ENCODE peak calls at places on chromosomes 11 and 22, in seven cellular contexts. R is K562, Y is spleen, U is prostate gland, M is H1, J is endothelial cell of umbilical vein, W is sigmoid colon. S is an unnamed sample.
A peak's percentile ranks its signal among the peaks of the same experiment; 100 is the strongest.

GRCh38 chr22:39999144-39999757 is 4.5 kb downstream of the FAM83F start:
- DNase-seq in R (peak; percentile 74), Y (no peak), U (no peak), M (no peak), J (no peak), W (no peak), S (no peak)

GRCh38 chr22:19182472-19183157 is 4.1 kb upstream of the SLC25A1 start:
- DNase-seq in R (peak; percentile 63), Y (no peak), U (no peak), M (no peak), J (no peak), W (no peak), S (no peak)

GRCh38 chr22:29314074-29314473 is 1.4 kb downstream of the RASL10A start:
- DNase-seq in R (no peak), Y (peak; percentile 37), U (no peak), M (no peak), J (no peak), W (no peak), S (no peak)

GRCh38 chr11:120798854-120799253 is 225.0 kb upstream of the TBCEL start:
- DNase-seq in R (no peak), Y (no peak), U (no peak), M (no peak), J (no peak), W (no peak), S (no peak)

GRCh38 chr11:57942808-57943207 is 80.9 kb upstream of the OR9Q1 start:
- DNase-seq in R (no peak), Y (no peak), U (no peak), M (no peak), J (no peak), W (no peak), S (no peak)

GRCh38 chr11:22472306-22472705 is 134.1 kb downstream of the SLC17A6 start:
- DNase-seq in R (no peak), Y (no peak), U (no peak), M (no peak), J (peak; percentile 15), W (no peak), S (no peak)

GRCh38 chr11:103210543-103210942 is 101.3 kb downstream of the DYNC2H1 start:
- DNase-seq in R (no peak), Y (no peak), U (no peak), M (no peak), J (no peak), W (no peak), S (no peak)

GRCh38 chr11:106996691-106997090 is 21.6 kb downstream of the GUCY1A2 start:
- DNase-seq in R (no peak), Y (no peak), U (no peak), M (no peak), J (no peak), W (no peak), S (no peak)

DNA sequence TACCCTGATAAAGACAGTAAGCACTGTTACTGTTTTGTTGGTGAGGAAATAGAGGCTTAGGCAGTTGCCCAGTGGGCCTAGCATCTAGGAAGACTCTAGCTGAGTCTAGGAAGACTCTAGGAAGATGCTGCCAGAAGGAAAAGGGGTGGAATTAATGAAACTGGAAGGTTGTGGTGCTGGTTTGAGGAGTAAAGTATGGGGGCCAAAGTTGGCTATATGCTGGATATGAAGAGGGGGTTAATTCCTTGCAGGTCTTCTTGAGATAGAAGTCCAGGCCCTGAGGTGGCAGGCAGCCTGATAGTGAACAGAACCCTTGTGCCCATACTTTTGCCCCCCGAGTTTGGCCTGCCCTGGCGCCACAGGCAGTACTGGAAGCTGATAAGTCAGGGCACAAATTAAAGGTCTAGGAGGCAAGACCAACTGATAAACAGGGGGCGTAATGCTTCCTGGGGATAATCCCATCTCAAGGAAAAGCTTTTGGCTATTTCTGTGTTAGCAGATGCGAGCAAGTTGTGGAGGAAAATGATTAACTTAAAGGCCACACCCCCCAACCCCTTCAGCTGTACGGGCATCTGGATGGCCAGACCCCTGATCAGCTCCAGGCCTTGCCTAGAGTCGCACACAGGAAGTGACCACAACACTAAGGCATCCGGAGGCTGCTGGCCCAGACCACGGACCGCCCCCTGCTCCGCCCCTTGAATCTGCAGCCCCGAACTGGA is 3.1 kb downstream of the ILK start:
- DNase-seq in R (peak; percentile 70), Y (peak; percentile 92), U (peak; percentile 86), M (peak; percentile 90), J (peak; percentile 95), W (peak; percentile 98), S (peak; percentile 94)
- TF ChIP-seq POLR2A in R (peak; percentile 51), Y (no peak), U (peak; percentile 75), M (peak; percentile 94), J (peak; percentile 75), W (peak; percentile 94), S (no peak)

GRCh38 chr11:118610773-118611432 is 3.5 kb downstream of the PHLDB1 start:
- DNase-seq in R (peak; percentile 72), Y (peak; percentile 95), U (peak; percentile 52), M (peak; percentile 60), J (peak; percentile 78), W (peak; percentile 92), S (peak; percentile 89)
- H3K4me1 ChIP-seq in R (peaks cover 23% of the 10 kb centered on the region), Y (peaks cover 76% of the 10 kb centered on the region), U (peaks cover 5% of the 10 kb centered on the region), M (peaks cover 24% of the 10 kb centered on the region), J (peaks cover 49% of the 10 kb centered on the region), W (peaks cover 35% of the 10 kb centered on the region), S (peaks cover 60% of the 10 kb centered on the region)

GRCh38 chr11:111723595-111723994 is 42.6 kb downstream of the PPP2R1B start:
- DNase-seq in R (no peak), Y (no peak), U (no peak), M (no peak), J (no peak), W (no peak), S (no peak)

GRCh38 chr11:111725621-111726020 is 40.6 kb downstream of the PPP2R1B start:
- DNase-seq in R (no peak), Y (no peak), U (no peak), M (no peak), J (no peak), W (no peak), S (no peak)

GRCh38 chr11:111726301-111726713 is 39.9 kb downstream of the PPP2R1B start:
- DNase-seq in R (no peak), Y (no peak), U (no peak), M (no peak), J (no peak), W (no peak), S (no peak)

GRCh38 chr11:111727431-111727830 is 38.8 kb downstream of the PPP2R1B start:
- DNase-seq in R (no peak), Y (no peak), U (no peak), M (no peak), J (no peak), W (no peak), S (no peak)

DNA sequence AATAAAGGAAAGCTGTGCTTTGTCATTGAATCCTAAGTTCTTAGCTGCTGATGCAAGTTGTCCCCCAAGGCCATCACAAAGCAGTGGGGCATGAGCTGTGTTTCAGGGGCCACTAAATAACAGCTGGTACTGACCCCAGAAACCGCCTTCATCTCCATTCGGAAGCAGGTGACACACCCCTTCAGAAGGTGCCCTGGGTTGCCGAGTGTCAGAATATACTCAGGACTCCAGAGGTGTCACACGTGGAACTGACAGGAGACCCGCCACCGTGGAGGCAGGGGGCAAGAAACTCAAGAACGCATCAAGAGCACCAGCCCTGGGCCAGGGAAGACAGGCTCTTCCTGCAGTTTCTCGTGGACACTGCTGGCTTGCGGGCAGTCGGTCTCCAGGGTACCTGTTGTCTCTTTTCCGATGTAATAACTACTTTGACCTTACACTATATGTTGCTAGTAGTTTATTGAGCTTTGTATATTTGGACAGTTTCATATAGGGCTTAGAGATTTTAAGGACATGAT is 41.5 kb downstream of the PPP2R1B start:
- DNase-seq in R (no peak), Y (no peak), U (no peak), M (no peak), J (no peak), W (no peak), S (no peak)
- TF ChIP-seq POLR2AphosphoS5 in R (no peak), Y (no peak), U (no peak), M (no peak), J (no peak), W (no peak), S (no peak)

GRCh38 chr11:9385288-9385902 is 943 bp downstream of the IPO7 start:
- DNase-seq in R (no peak), Y (no peak), U (no peak), M (no peak), J (no peak), W (no peak), S (no peak)
- TF ChIP-seq POLR2A in R (no peak), Y (no peak), U (no peak), M (peak; percentile 31), J (no peak), W (no peak), S (no peak)

DNA sequence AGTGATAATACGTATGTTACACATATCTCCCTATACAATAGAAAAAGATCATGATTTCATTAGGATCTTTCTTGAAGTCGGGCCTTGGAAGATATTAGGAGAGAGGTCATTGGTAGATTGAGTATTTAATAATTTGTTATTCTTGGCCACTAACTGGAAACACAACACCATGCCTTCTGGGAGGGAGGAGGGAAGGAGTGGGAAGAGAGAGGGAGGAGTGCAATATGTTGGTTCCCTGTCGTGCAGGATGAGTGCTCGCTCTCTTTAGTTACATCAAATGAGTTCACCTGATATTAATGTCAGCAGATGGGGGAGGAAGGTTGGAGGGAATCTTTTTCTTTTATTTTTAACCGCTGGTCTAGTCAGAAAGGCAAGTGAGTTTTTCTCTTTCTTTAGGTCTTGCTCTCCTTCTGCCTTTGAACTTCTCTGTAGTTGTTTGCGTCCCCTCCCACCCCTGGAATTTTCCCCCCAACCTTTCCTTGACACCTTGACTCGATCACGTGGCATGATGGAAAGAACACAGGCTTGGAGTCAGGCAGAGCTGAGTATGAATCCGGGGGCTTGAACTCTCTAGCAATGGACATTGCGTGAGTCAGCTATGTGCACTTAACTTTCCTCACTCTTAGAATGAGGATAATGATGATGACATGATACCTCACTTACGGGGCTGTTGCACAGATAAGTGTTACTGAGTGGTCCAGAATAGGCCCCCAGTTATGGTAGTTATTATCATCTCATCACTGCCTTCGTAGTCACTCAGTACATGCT is 6.2 kb downstream of the ADAMTS15 start:
- DNase-seq in R (no peak), Y (no peak), U (no peak), M (no peak), J (no peak), W (no peak), S (no peak)
- H3K4me1 ChIP-seq in R (no peaks in the 10 kb centered on the region), Y (peaks cover 8% of the 10 kb centered on the region), U (no peaks in the 10 kb centered on the region), M (no peaks in the 10 kb centered on the region), J (no peaks in the 10 kb centered on the region), W (peaks cover 5% of the 10 kb centered on the region), S (peaks cover 35% of the 10 kb centered on the region)

DNA sequence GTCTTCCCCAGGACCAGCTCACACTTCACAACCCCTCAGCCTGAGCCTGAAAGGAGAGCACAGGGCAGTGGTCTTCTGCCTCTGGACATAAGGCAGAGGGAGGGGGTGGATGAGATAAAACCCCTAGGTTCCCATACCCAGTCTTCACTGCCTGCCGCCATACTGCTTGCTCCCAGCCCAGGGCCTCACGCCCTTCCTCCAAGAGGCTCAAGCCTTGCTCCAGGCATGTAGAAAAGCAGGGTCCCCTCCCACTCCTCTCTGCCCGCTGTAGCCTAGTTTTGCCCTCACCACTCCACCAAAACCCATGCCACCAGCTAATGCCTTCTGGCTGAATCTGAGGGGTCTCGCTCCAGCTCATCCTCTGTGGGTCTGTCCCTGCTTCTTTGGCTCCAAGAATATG is 5.2 kb downstream of the ARRB1 start:
- DNase-seq in R (no peak), Y (no peak), U (no peak), M (no peak), J (no peak), W (no peak), S (no peak)
- TF ChIP-seq POLR2AphosphoS5 in R (no peak), Y (no peak), U (no peak), M (no peak), J (no peak), W (no peak), S (no peak)

S was measured in suprapubic skin.